ENCODE peak calls at places on chromosomes 4 and X, in seven cellular contexts. C, K, X, Y, A, E and U are unnamed samples.
A peak's percentile ranks its signal among the peaks of the same experiment; 100 is the strongest.

GRCh38 chr4:31370866-31371465 is 650.8 kb downstream of the PCDH7 start:
- DNase-seq in C (peak; percentile 60), K (peak; percentile 5), X (no peak), Y (peak; percentile 67), A (peak; percentile 65), E (no peak), U (peak; percentile 16)

GRCh38 chrX:115968436-115969252 is 201.9 kb upstream of the AGTR2 start:
- DNase-seq in C (peak; percentile 77), K (peak; percentile 46), X (no peak), Y (peak; percentile 22), A (peak; percentile 87), E (no peak), U (peak; percentile 72)

GRCh38 chrX:22135994-22136684 is 104.0 kb downstream of the PHEX start:
- DNase-seq in C (peak; percentile 65), K (peak; percentile 30), X (peak; percentile 84), Y (peak; percentile 84), A (peak; percentile 67), E (no peak), U (peak; percentile 38)

GRCh38 chr4:155629831-155630425 is 36.7 kb upstream of the GUCY1A1 start:
- DNase-seq in C (no peak), K (no peak), X (no peak), Y (peak; percentile 93), A (no peak), E (no peak), U (no peak)

GRCh38 chr4:171281359-171281758 is 531.8 kb upstream of the GALNTL6 start:
- DNase-seq in C (no peak), K (no peak), X (no peak), Y (no peak), A (peak; percentile 40), E (no peak), U (no peak)

GRCh38 chr4:70556856-70557255 is 35.2 kb upstream of the AMBN start:
- DNase-seq in C (no peak), K (no peak), X (no peak), Y (no peak), A (no peak), E (no peak), U (no peak)

GRCh38 chr4:174789666-174790065 is 39.4 kb downstream of the GLRA3 start:
- DNase-seq in C (no peak), K (no peak), X (no peak), Y (no peak), A (no peak), E (no peak), U (no peak)

GRCh38 chr4:170446782-170447181 is 357.0 kb upstream of the AADAT start:
- DNase-seq in C (no peak), K (no peak), X (no peak), Y (no peak), A (no peak), E (no peak), U (no peak)

GRCh38 chr4:138242076-138242829 is at the start of gene SLC7A11:
- DNase-seq in C (peak; percentile 93), K (peak; percentile 49), X (peak; percentile 97), Y (peak; percentile 99), A (peak; percentile 88), E (peak; percentile 21), U (peak; percentile 46)

GRCh38 chr4:68176500-68176899 is 46.8 kb upstream of the TMPRSS11F start:
- DNase-seq in C (peak; percentile 7), K (no peak), X (no peak), Y (no peak), A (no peak), E (no peak), U (no peak)

GRCh38 chrX:41705680-41706374 is 17.1 kb downstream of the GPR34 start:
- DNase-seq in C (no peak), K (no peak), X (no peak), Y (no peak), A (no peak), E (no peak), U (no peak)

GRCh38 chr4:10075158-10075863 is 41.3 kb downstream of the WDR1 start:
- DNase-seq in C (no peak), K (no peak), X (no peak), Y (no peak), A (no peak), E (no peak), U (no peak)

GRCh38 chrX:47864785-47865184 is 28.1 kb downstream of the ZNF81 start:
- DNase-seq in C (no peak), K (no peak), X (no peak), Y (no peak), A (no peak), E (no peak), U (no peak)

GRCh38 chrX:34778961-34779360 is 121.9 kb upstream of the TMEM47 start:
- DNase-seq in C (no peak), K (no peak), X (peak; percentile 3), Y (peak; percentile 61), A (no peak), E (no peak), U (no peak)

GRCh38 chrX:117508021-117508420 is 608.6 kb downstream of the KLHL13 start:
- DNase-seq in C (no peak), K (no peak), X (no peak), Y (no peak), A (no peak), E (no peak), U (no peak)

GRCh38 chrX:117511379-117511778 is 605.2 kb downstream of the KLHL13 start:
- DNase-seq in C (no peak), K (no peak), X (no peak), Y (no peak), A (no peak), E (no peak), U (no peak)

GRCh38 chrX:117510453-117510852 is 606.2 kb downstream of the KLHL13 start:
- DNase-seq in C (peak; percentile 21), K (no peak), X (no peak), Y (no peak), A (peak; percentile 41), E (no peak), U (no peak)
- TF ChIP-seq CTCF in C (peak; percentile 50), K (no peak), X (peak; percentile 49), Y (no peak), A (peak; percentile 58), E (no peak), U (peak; percentile 35)

GRCh38 chr4:181301735-181302380 is 941.3 kb upstream of the TENM3 start:
- DNase-seq in C (peak; percentile 68), K (peak; percentile 39), X (no peak), Y (peak; percentile 36), A (peak; percentile 58), E (no peak), U (peak; percentile 55)
- TF ChIP-seq CTCF in C (peak; percentile 51), K (peak; percentile 60), X (peak; percentile 73), Y (no peak), A (peak; percentile 68), E (no peak), U (peak; percentile 59)

GRCh38 chr4:150145090-150145949 is 67.1 kb downstream of the DCLK2 start:
- DNase-seq in C (no peak), K (peak; percentile 5), X (no peak), Y (no peak), A (no peak), E (no peak), U (no peak)
- TF ChIP-seq CTCF in C (no peak), K (peak; percentile 64), X (peak; percentile 25), Y (peak; percentile 13), A (peak; percentile 38), E (no peak), U (peak; percentile 35)

GRCh38 chrX:72100051-72100755 is 31.5 kb downstream of the RTL5 start:
- DNase-seq in C (no peak), K (no peak), X (no peak), Y (no peak), A (no peak), E (no peak), U (no peak)

GRCh38 chrX:72097081-72097480 is 34.6 kb downstream of the RTL5 start:
- DNase-seq in C (no peak), K (no peak), X (no peak), Y (no peak), A (no peak), E (no peak), U (no peak)

GRCh38 chrX:72102760-72103159 is 29.0 kb downstream of the RTL5 start:
- DNase-seq in C (no peak), K (no peak), X (no peak), Y (no peak), A (no peak), E (no peak), U (no peak)

GRCh38 chrX:72101597-72102037 is 30.1 kb downstream of the RTL5 start:
- DNase-seq in C (no peak), K (no peak), X (no peak), Y (no peak), A (peak; percentile 41), E (no peak), U (no peak)

DNA sequence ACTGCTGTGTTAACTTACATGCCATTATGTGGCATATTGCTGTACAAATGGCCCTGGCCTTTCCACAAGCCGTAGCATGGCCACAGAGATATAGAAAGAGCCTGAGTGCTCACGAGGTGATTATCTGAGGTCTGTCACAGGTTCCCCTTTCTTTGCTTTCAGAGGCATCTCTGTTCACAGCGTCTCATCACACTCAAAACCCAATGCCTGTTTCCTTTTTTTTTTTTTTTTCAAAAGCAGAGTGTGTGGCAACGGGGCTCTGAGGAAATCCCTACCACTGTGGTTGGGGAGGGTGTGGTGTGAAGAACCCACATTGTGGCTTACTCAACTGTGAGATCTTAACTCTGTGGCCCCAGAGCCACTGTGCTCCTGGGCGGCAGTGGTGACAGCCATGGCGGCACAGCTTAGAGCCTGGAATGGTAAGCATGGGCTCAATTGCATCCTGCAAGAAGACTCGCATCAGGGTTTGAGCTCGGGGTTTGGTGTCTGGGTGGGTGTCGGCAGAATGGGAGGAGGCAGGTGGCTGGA is 30.8 kb downstream of the RTL5 start:
- DNase-seq in C (no peak), K (no peak), X (no peak), Y (no peak), A (no peak), E (no peak), U (no peak)
- TF ChIP-seq CTCF in C (no peak), K (no peak), X (no peak), Y (no peak), A (no peak), E (no peak), U (no peak)

GRCh38 chr4:2958446-2958845 is 4.8 kb downstream of the NOP14 start:
- DNase-seq in C (no peak), K (no peak), X (no peak), Y (peak; percentile 29), A (no peak), E (no peak), U (no peak)

GRCh38 chr4:2949782-2950125 is 13.5 kb downstream of the NOP14 start:
- DNase-seq in C (no peak), K (no peak), X (no peak), Y (no peak), A (no peak), E (no peak), U (no peak)

GRCh38 chr4:2953496-2953895 is 9.7 kb downstream of the NOP14 start:
- DNase-seq in C (no peak), K (no peak), X (no peak), Y (no peak), A (no peak), E (no peak), U (no peak)

GRCh38 chr4:2950221-2950989 is 12.8 kb downstream of the NOP14 start:
- DNase-seq in C (no peak), K (no peak), X (no peak), Y (no peak), A (no peak), E (no peak), U (no peak)

GRCh38 chr4:2954358-2955185 is 8.6 kb downstream of the NOP14 start:
- DNase-seq in C (no peak), K (no peak), X (no peak), Y (no peak), A (peak; percentile 46), E (no peak), U (no peak)
- TF ChIP-seq CTCF in C (peak; percentile 12), K (peak; percentile 65), X (peak; percentile 14), Y (no peak), A (peak; percentile 45), E (no peak), U (no peak)